ENCODE peak calls at places on chromosome 21, in four cellular contexts. Y is neural progenitor cell, N is K562, I is HCT116. J is an unnamed sample. For H3K4me1, the result is how much of the 10 kb centered on the place peaks cover.

GRCh38 chr21:29261555-29262540 is 36.9 kb upstream of the BACH1 start:
- DNase-seq in Y (no peak), N (no peak), I (no peak), J (no peak)

GRCh38 chr21:37619464-37619974 is 252.9 kb downstream of the DYRK1A start:
- DNase-seq in Y (no peak), N (no peak), I (no peak), J (no peak)

GRCh38 chr21:35324372-35325220 is 275.5 kb upstream of the RUNX1 start:
- DNase-seq in Y (no peak), N (no peak), I (no peak), J (no peak)

GRCh38 chr21:28516996-28517592 is 475.6 kb downstream of the LTN1 start:
- DNase-seq in Y (peak), N (no peak), I (no peak), J (peak)

GRCh38 chr21:16007933-16008332 is 278.2 kb downstream of the USP25 start:
- DNase-seq in Y (no peak), N (no peak), I (no peak), J (no peak)

GRCh38 chr21:17613242-17613676 is 558 bp upstream of the BTG3 start:
- DNase-seq in Y (no peak), N (no peak), I (no peak), J (peak)

GRCh38 chr21:39114871-39115658 is 68.2 kb downstream of the PSMG1 start:
- DNase-seq in Y (no peak), N (no peak), I (no peak), J (no peak)

GRCh38 chr21:46116846-46117585 is 19.1 kb downstream of the COL6A2 start:
- DNase-seq in Y (no peak), N (no peak), I (no peak), J (no peak)

GRCh38 chr21:28156590-28156989 is 836.1 kb downstream of the LTN1 start:
- DNase-seq in Y (no peak), N (no peak), I (no peak), J (no peak)

GRCh38 chr21:34845521-34846213 is 176.9 kb downstream of the CLIC6 start:
- DNase-seq in Y (no peak), N (no peak), I (peak), J (peak)

GRCh38 chr21:28142692-28143091 is 850.0 kb downstream of the LTN1 start:
- DNase-seq in Y (no peak), N (no peak), I (no peak), J (no peak)

GRCh38 chr21:17780539-17780938 is 38.6 kb downstream of the C21orf91 start:
- DNase-seq in Y (peak), N (no peak), I (no peak), J (peak)

GRCh38 chr21:38277501-38278111 is 20.8 kb downstream of the KCNJ15 start:
- DNase-seq in Y (no peak), N (no peak), I (no peak), J (no peak)

GRCh38 chr21:41833138-41834115 is 45.7 kb downstream of the PRDM15 start:
- DNase-seq in Y (no peak), N (no peak), I (no peak), J (peak)

GRCh38 chr21:30436986-30437385 is 3.1 kb upstream of the KRTAP15-1 start:
- DNase-seq in Y (no peak), N (no peak), I (no peak), J (no peak)

GRCh38 chr21:30831194-30831765 is 1.7 kb upstream of the KRTAP7-1 start:
- DNase-seq in Y (peak), N (peak), I (peak), J (peak)

GRCh38 chr21:46379105-46379504 is 55.1 kb downstream of the PCNT start:
- DNase-seq in Y (no peak), N (no peak), I (no peak), J (no peak)

GRCh38 chr21:27817902-27818623 is 851.2 kb upstream of the ADAMTS5 start:
- DNase-seq in Y (no peak), N (no peak), I (no peak), J (no peak)

GRCh38 chr21:26966978-26967913 is at the start of gene ADAMTS5:
- DNase-seq in Y (peak), N (no peak), I (no peak), J (no peak)

GRCh38 chr21:32364801-32365200 is 28.0 kb downstream of the URB1 start:
- DNase-seq in Y (peak), N (no peak), I (no peak), J (no peak)

GRCh38 chr21:17726047-17726446 is 93.1 kb downstream of the C21orf91 start:
- DNase-seq in Y (peak), N (no peak), I (peak), J (peak)

GRCh38 chr21:41707231-41707988 is 59.4 kb downstream of the RIPK4 start:
- DNase-seq in Y (no peak), N (no peak), I (peak), J (no peak)

GRCh38 chr21:41743321-41744027 is 23.4 kb downstream of the RIPK4 start:
- DNase-seq in Y (no peak), N (no peak), I (no peak), J (no peak)

GRCh38 chr21:36502365-36502764 is 22.4 kb upstream of the CLDN14 start:
- DNase-seq in Y (no peak), N (no peak), I (no peak), J (no peak)

GRCh38 chr21:38809170-38809878 is 3.6 kb downstream of the ETS2 start:
- DNase-seq in Y (no peak), N (no peak), I (no peak), J (peak)

GRCh38 chr21:26116456-26117011 is 54.0 kb downstream of the APP start:
- DNase-seq in Y (no peak), N (no peak), I (no peak), J (no peak)

GRCh38 chr21:26683996-26684395 is 110.9 kb upstream of the CYYR1 start:
- DNase-seq in Y (no peak), N (no peak), I (no peak), J (no peak)

GRCh38 chr21:38286739-38287426 is 30.1 kb downstream of the KCNJ15 start:
- DNase-seq in Y (no peak), N (no peak), I (no peak), J (no peak)

GRCh38 chr21:36004441-36004840 is 55.9 kb downstream of the SETD4 start:
- DNase-seq in Y (no peak), N (peak), I (no peak), J (no peak)

GRCh38 chr21:46127239-46128105 is 27.9 kb downstream of the FTCD start:
- DNase-seq in Y (no peak), N (no peak), I (no peak), J (no peak)

GRCh38 chr21:41821756-41822431 is 55.0 kb upstream of the RIPK4 start:
- DNase-seq in Y (no peak), N (no peak), I (no peak), J (no peak)

GRCh38 chr21:28771790-28772501 is 220.7 kb downstream of the LTN1 start:
- DNase-seq in Y (no peak), N (no peak), I (no peak), J (no peak)

GRCh38 chr21:39115659-39116235 is 67.5 kb downstream of the PSMG1 start:
- DNase-seq in Y (no peak), N (peak), I (no peak), J (no peak)

GRCh38 chr21:17925900-17926299 is 106.7 kb upstream of the C21orf91 start:
- DNase-seq in Y (peak), N (no peak), I (no peak), J (peak)

GRCh38 chr21:38219049-38219628 is 37.7 kb upstream of the KCNJ15 start:
- DNase-seq in Y (peak), N (peak), I (peak), J (peak)

GRCh38 chr21:25501996-25502665 is 105.2 kb downstream of the MRPL39 start:
- DNase-seq in Y (no peak), N (no peak), I (no peak), J (no peak)

GRCh38 chr21:26840206-26840605 is 5.0 kb downstream of the ADAMTS1 start:
- DNase-seq in Y (no peak), N (no peak), I (no peak), J (no peak)

GRCh38 chr21:25809013-25809412 is 74.2 kb downstream of the GABPA start:
- DNase-seq in Y (no peak), N (no peak), I (no peak), J (no peak)

GRCh38 chr21:16624468-16625102 is 888.3 kb upstream of the CXADR start:
- DNase-seq in Y (no peak), N (no peak), I (no peak), J (no peak)

GRCh38 chr21:26140185-26140584 is 30.4 kb downstream of the APP start:
- DNase-seq in Y (no peak), N (no peak), I (peak), J (no peak)

GRCh38 chr21:45016031-45016430 is 58.3 kb upstream of the ADARB1 start:
- DNase-seq in Y (no peak), N (no peak), I (no peak), J (no peak)

GRCh38 chr21:45018131-45019075 is 56.0 kb upstream of the ADARB1 start:
- DNase-seq in Y (peak), N (peak), I (no peak), J (no peak)

GRCh38 chr21:45016491-45017375 is 57.6 kb upstream of the ADARB1 start:
- DNase-seq in Y (no peak), N (no peak), I (no peak), J (no peak)

GRCh38 chr21:45019076-45019886 is 55.1 kb upstream of the ADARB1 start:
- DNase-seq in Y (peak), N (no peak), I (no peak), J (no peak)

DNA sequence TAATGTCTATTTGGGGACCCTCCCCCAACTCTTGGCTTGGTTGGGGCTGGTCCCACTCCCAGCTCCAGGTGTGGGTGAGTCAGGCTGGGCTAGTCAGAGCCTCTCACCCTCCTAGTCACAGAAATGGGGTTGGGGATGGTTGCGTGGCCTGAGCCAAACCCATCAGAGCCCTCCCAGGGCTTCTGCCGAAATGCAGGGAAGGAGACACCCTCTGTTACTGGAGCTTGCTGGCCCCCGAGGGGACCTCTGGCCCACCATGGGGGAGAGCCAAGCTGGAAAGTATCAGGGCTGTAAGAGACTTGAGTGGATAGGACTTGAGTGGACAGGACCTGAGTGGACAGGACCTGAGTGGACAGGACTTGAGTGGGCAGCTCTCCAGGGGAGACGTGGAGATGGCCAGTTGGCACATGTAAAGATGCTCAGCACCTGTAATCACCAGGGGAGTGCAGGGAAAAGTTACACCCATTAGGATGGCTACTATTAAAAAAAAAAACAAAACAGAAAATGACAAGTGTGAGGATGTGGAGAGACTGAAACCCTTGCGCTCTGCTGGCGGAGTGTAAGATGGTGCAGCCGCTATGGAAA is 56.9 kb upstream of the ADARB1 start:
- DNase-seq in Y (no peak), N (no peak), I (no peak), J (no peak)
- H3K4me1 ChIP-seq in Y (under half), N (under half), I (under half), J (under half)

GRCh38 chr21:33378081-33378480 is 25.1 kb upstream of the IFNGR2 start:
- DNase-seq in Y (no peak), N (no peak), I (no peak), J (no peak)

GRCh38 chr21:33374080-33374873 is 28.9 kb upstream of the IFNGR2 start:
- DNase-seq in Y (peak), N (peak), I (peak), J (peak)

GRCh38 chr21:33374874-33375644 is 28.2 kb upstream of the IFNGR2 start:
- DNase-seq in Y (no peak), N (no peak), I (no peak), J (peak)

GRCh38 chr21:33380483-33380998 is 22.7 kb upstream of the IFNGR2 start:
- DNase-seq in Y (no peak), N (peak), I (peak), J (peak)

GRCh38 chr21:33377221-33377620 is 26.0 kb upstream of the IFNGR2 start:
- DNase-seq in Y (no peak), N (no peak), I (no peak), J (no peak)
- H2AFZ ChIP-seq in Y (no peak), N (peak), I (no peak), J (peak)

DNA sequence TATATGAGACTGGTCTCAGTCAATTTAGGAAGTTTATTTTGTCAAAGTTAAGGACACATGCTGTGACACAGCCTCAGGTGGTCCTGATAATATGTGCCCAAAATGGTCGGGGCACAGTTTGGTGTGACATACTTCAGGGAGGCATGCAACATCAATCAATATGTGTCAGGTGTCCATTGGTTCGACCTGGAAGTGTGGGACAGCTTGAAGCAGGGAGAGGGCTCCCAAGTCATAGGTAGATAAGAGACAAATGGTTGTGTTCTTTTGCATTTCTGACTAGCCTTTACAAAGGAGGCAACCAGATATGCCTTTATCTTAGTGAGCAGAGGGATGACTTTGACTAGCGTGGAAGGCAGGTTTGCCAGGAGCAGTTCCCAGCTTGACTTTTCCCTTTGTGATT is 4.5 kb upstream of the ERVH48-1 start:
- DNase-seq in Y (no peak), N (no peak), I (no peak), J (no peak)
- H3K4me1 ChIP-seq in Y (under half), N (under half), I (under half), J (under half)

GRCh38 chr21:14945176-14945575 is 119.6 kb downstream of the NRIP1 start:
- DNase-seq in Y (no peak), N (no peak), I (no peak), J (no peak)

GRCh38 chr21:14943636-14944035 is 121.2 kb downstream of the NRIP1 start:
- DNase-seq in Y (no peak), N (no peak), I (no peak), J (no peak)

GRCh38 chr21:14947613-14948160 is 117.1 kb downstream of the NRIP1 start:
- DNase-seq in Y (no peak), N (no peak), I (no peak), J (no peak)

GRCh38 chr21:14942801-14943490 is 121.9 kb downstream of the NRIP1 start:
- DNase-seq in Y (no peak), N (no peak), I (no peak), J (no peak)
- H2AFZ ChIP-seq in Y (no peak), N (no peak), I (no peak), J (no peak)

GRCh38 chr21:44904141-44904923 is 16.4 kb downstream of the ITGB2 start:
- DNase-seq in Y (no peak), N (no peak), I (no peak), J (no peak)
- H3K4me1 ChIP-seq in Y (under half), N (under half), I (under half), J (under half)

GRCh38 chr21:44454747-44455523 is at the start of gene LRRC3:
- DNase-seq in Y (peak), N (peak), I (peak), J (peak)

GRCh38 chr21:44455524-44456206 is 355 bp downstream of the LRRC3 start:
- DNase-seq in Y (peak), N (peak), I (no peak), J (no peak)

GRCh38 chr21:44456915-44457736 is 1.8 kb downstream of the LRRC3 start:
- DNase-seq in Y (no peak), N (no peak), I (no peak), J (no peak)

GRCh38 chr21:44454058-44454457 is 1.3 kb upstream of the LRRC3 start:
- DNase-seq in Y (no peak), N (no peak), I (no peak), J (no peak)

GRCh38 chr21:44456207-44456914 is 1.1 kb downstream of the LRRC3 start:
- DNase-seq in Y (no peak), N (no peak), I (no peak), J (no peak)
- H2AFZ ChIP-seq in Y (peak), N (no peak), I (no peak), J (no peak)

GRCh38 chr21:40562603-40563002 is 284.4 kb downstream of the DSCAM start:
- DNase-seq in Y (no peak), N (no peak), I (no peak), J (no peak)
- H3K4me1 ChIP-seq in Y (under half), N (under half), I (under half), J (under half)